ENCODE peak calls at places on chromosomes 1 and 21, in seven cellular contexts. One of them, this sample, is unnamed.

GRCh38 chr1:165152727-165153126 is 203.8 kb downstream of the LMX1A start:
- DNase-seq in neural progenitor cell: peak; percentile 59
- DNase-seq in CD4-positive, CD25-positive, alpha-beta regulatory T cell: no peak
- DNase-seq in endothelial cell of umbilical vein: no peak
- DNase-seq in uterus: no peak
- DNase-seq in cardiac muscle cell: peak; percentile 61
- DNase-seq in left lung: no peak
- DNase-seq in this sample: no peak

GRCh38 chr1:248618878-248619277 is 16.0 kb downstream of the OR2T11 start:
- DNase-seq in neural progenitor cell: no peak
- DNase-seq in CD4-positive, CD25-positive, alpha-beta regulatory T cell: peak; percentile 55
- DNase-seq in endothelial cell of umbilical vein: peak; percentile 36
- DNase-seq in uterus: no peak
- DNase-seq in cardiac muscle cell: no peak
- DNase-seq in left lung: peak; percentile 50
- DNase-seq in this sample: peak; percentile 69

GRCh38 chr1:152182942-152183341 is 23.9 kb upstream of the RPTN start:
- DNase-seq in neural progenitor cell: no peak
- DNase-seq in CD4-positive, CD25-positive, alpha-beta regulatory T cell: no peak
- DNase-seq in endothelial cell of umbilical vein: peak; percentile 18
- DNase-seq in uterus: no peak
- DNase-seq in cardiac muscle cell: no peak
- DNase-seq in left lung: peak; percentile 42
- DNase-seq in this sample: no peak

GRCh38 chr1:208449951-208450350 is 205.8 kb upstream of the PLXNA2 start:
- DNase-seq in neural progenitor cell: no peak
- DNase-seq in CD4-positive, CD25-positive, alpha-beta regulatory T cell: no peak
- DNase-seq in endothelial cell of umbilical vein: no peak
- DNase-seq in uterus: no peak
- DNase-seq in cardiac muscle cell: no peak
- DNase-seq in left lung: no peak
- DNase-seq in this sample: no peak

GRCh38 chr1:205348559-205349477 is 7.9 kb downstream of the KLHDC8A start:
- DNase-seq in neural progenitor cell: no peak
- DNase-seq in CD4-positive, CD25-positive, alpha-beta regulatory T cell: no peak
- DNase-seq in endothelial cell of umbilical vein: no peak
- DNase-seq in uterus: no peak
- DNase-seq in cardiac muscle cell: no peak
- DNase-seq in left lung: no peak
- DNase-seq in this sample: no peak

GRCh38 chr1:109040627-109041613 is 982 bp downstream of the WDR47 start:
- DNase-seq in neural progenitor cell: peak; percentile 72
- DNase-seq in CD4-positive, CD25-positive, alpha-beta regulatory T cell: peak; percentile 44
- DNase-seq in endothelial cell of umbilical vein: peak; percentile 43
- DNase-seq in uterus: peak; percentile 19
- DNase-seq in cardiac muscle cell: peak; percentile 49
- DNase-seq in left lung: peak; percentile 42
- DNase-seq in this sample: peak; percentile 68

GRCh38 chr1:153640873-153641272 is 7.0 kb downstream of the CHTOP start:
- DNase-seq in neural progenitor cell: no peak
- DNase-seq in CD4-positive, CD25-positive, alpha-beta regulatory T cell: no peak
- DNase-seq in endothelial cell of umbilical vein: no peak
- DNase-seq in uterus: no peak
- DNase-seq in cardiac muscle cell: no peak
- DNase-seq in left lung: no peak
- DNase-seq in this sample: no peak

GRCh38 chr1:110130989-110131388 is 18.7 kb downstream of the UBL4B start:
- DNase-seq in neural progenitor cell: peak; percentile 20
- DNase-seq in CD4-positive, CD25-positive, alpha-beta regulatory T cell: no peak
- DNase-seq in endothelial cell of umbilical vein: no peak
- DNase-seq in uterus: no peak
- DNase-seq in cardiac muscle cell: no peak
- DNase-seq in left lung: no peak
- DNase-seq in this sample: no peak

GRCh38 chr1:217907504-217907903 is 276.4 kb downstream of the SPATA17 start:
- DNase-seq in neural progenitor cell: no peak
- DNase-seq in CD4-positive, CD25-positive, alpha-beta regulatory T cell: no peak
- DNase-seq in endothelial cell of umbilical vein: no peak
- DNase-seq in uterus: no peak
- DNase-seq in cardiac muscle cell: no peak
- DNase-seq in left lung: no peak
- DNase-seq in this sample: no peak

GRCh38 chr1:84721152-84721551 is 30.9 kb upstream of the SSX2IP start:
- DNase-seq in neural progenitor cell: no peak
- DNase-seq in CD4-positive, CD25-positive, alpha-beta regulatory T cell: peak; percentile 14
- DNase-seq in endothelial cell of umbilical vein: no peak
- DNase-seq in uterus: no peak
- DNase-seq in cardiac muscle cell: no peak
- DNase-seq in left lung: no peak
- DNase-seq in this sample: no peak

GRCh38 chr1:116494745-116495144 is 76.1 kb downstream of the CD58 start:
- DNase-seq in neural progenitor cell: no peak
- DNase-seq in CD4-positive, CD25-positive, alpha-beta regulatory T cell: no peak
- DNase-seq in endothelial cell of umbilical vein: no peak
- DNase-seq in uterus: no peak
- DNase-seq in cardiac muscle cell: no peak
- DNase-seq in left lung: no peak
- DNase-seq in this sample: no peak

GRCh38 chr21:34544032-34544496 is 32.1 kb upstream of the KCNE1 start:
- DNase-seq in neural progenitor cell: peak; percentile 53
- DNase-seq in CD4-positive, CD25-positive, alpha-beta regulatory T cell: peak; percentile 65
- DNase-seq in endothelial cell of umbilical vein: peak; percentile 79
- DNase-seq in uterus: peak; percentile 60
- DNase-seq in cardiac muscle cell: peak; percentile 57
- DNase-seq in left lung: no peak
- DNase-seq in this sample: peak; percentile 88

GRCh38 chr1:207818971-207819451 is 67.2 kb downstream of the CD46 start:
- DNase-seq in neural progenitor cell: no peak
- DNase-seq in CD4-positive, CD25-positive, alpha-beta regulatory T cell: no peak
- DNase-seq in endothelial cell of umbilical vein: peak; percentile 77
- DNase-seq in uterus: no peak
- DNase-seq in cardiac muscle cell: no peak
- DNase-seq in left lung: no peak
- DNase-seq in this sample: no peak

GRCh38 chr1:179828554-179829110 is 49.0 kb downstream of the TOR1AIP2 start:
- DNase-seq in neural progenitor cell: no peak
- DNase-seq in CD4-positive, CD25-positive, alpha-beta regulatory T cell: no peak
- DNase-seq in endothelial cell of umbilical vein: no peak
- DNase-seq in uterus: no peak
- DNase-seq in cardiac muscle cell: no peak
- DNase-seq in left lung: no peak
- DNase-seq in this sample: no peak
- H3K36me3 ChIP-seq in neural progenitor cell: no peaks in the 10 kb centered on the region
- H3K36me3 ChIP-seq in CD4-positive, CD25-positive, alpha-beta regulatory T cell: no peaks in the 10 kb centered on the region
- H3K36me3 ChIP-seq in endothelial cell of umbilical vein: no peaks in the 10 kb centered on the region
- H3K36me3 ChIP-seq in uterus: no peaks in the 10 kb centered on the region
- H3K36me3 ChIP-seq in cardiac muscle cell: no peaks in the 10 kb centered on the region
- H3K36me3 ChIP-seq in left lung: no peaks in the 10 kb centered on the region
- H3K36me3 ChIP-seq in this sample: no peaks in the 10 kb centered on the region

GRCh38 chr1:119911775-119912174 is 15.5 kb upstream of the ADAM30 start:
- DNase-seq in neural progenitor cell: no peak
- DNase-seq in CD4-positive, CD25-positive, alpha-beta regulatory T cell: no peak
- DNase-seq in endothelial cell of umbilical vein: no peak
- DNase-seq in uterus: no peak
- DNase-seq in cardiac muscle cell: no peak
- DNase-seq in left lung: no peak
- DNase-seq in this sample: no peak
- H3K36me3 ChIP-seq in neural progenitor cell: peaks cover 4% of the 10 kb centered on the region
- H3K36me3 ChIP-seq in CD4-positive, CD25-positive, alpha-beta regulatory T cell: peaks cover 23% of the 10 kb centered on the region
- H3K36me3 ChIP-seq in endothelial cell of umbilical vein: peaks cover 14% of the 10 kb centered on the region
- H3K36me3 ChIP-seq in uterus: no peaks in the 10 kb centered on the region
- H3K36me3 ChIP-seq in cardiac muscle cell: peaks cover 22% of the 10 kb centered on the region
- H3K36me3 ChIP-seq in left lung: peaks cover 50% of the 10 kb centered on the region
- H3K36me3 ChIP-seq in this sample: peaks cover 11% of the 10 kb centered on the region

DNA sequence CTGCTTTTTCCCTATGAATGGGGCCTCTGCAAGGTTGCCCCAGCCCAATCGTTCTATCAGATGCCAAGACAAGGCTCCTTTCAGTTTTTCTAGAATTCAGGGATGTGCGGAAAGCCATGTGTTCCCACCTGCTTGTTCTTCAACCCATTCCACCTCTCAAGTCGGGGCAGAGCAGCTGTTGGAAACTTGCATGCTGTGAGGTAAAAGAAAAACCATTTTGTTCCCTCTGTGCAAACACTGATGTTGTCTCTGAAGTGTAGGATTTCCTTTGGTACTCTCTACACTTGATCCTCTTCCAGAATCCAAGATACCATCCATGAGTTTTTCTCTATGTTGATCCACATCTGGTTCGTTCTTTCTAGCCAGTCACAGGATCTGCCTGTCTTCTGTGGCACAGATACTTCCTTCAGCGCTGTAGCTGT is 7.3 kb downstream of the IER5 start:
- DNase-seq in neural progenitor cell: no peak
- DNase-seq in CD4-positive, CD25-positive, alpha-beta regulatory T cell: no peak
- DNase-seq in endothelial cell of umbilical vein: no peak
- DNase-seq in uterus: no peak
- DNase-seq in cardiac muscle cell: no peak
- DNase-seq in left lung: no peak
- DNase-seq in this sample: no peak
- H3K36me3 ChIP-seq in neural progenitor cell: no peaks in the 10 kb centered on the region
- H3K36me3 ChIP-seq in CD4-positive, CD25-positive, alpha-beta regulatory T cell: peaks cover 3% of the 10 kb centered on the region
- H3K36me3 ChIP-seq in endothelial cell of umbilical vein: peaks cover 7% of the 10 kb centered on the region
- H3K36me3 ChIP-seq in uterus: no peaks in the 10 kb centered on the region
- H3K36me3 ChIP-seq in cardiac muscle cell: no peaks in the 10 kb centered on the region
- H3K36me3 ChIP-seq in left lung: peaks cover 34% of the 10 kb centered on the region
- H3K36me3 ChIP-seq in this sample: no peaks in the 10 kb centered on the region

GRCh38 chr1:27833470-27833869 is 2.9 kb downstream of the PPP1R8 start:
- DNase-seq in neural progenitor cell: no peak
- DNase-seq in CD4-positive, CD25-positive, alpha-beta regulatory T cell: no peak
- DNase-seq in endothelial cell of umbilical vein: no peak
- DNase-seq in uterus: no peak
- DNase-seq in cardiac muscle cell: no peak
- DNase-seq in left lung: no peak
- DNase-seq in this sample: no peak
- H3K36me3 ChIP-seq in neural progenitor cell: peaks cover 6% of the 10 kb centered on the region
- H3K36me3 ChIP-seq in CD4-positive, CD25-positive, alpha-beta regulatory T cell: peaks cover 37% of the 10 kb centered on the region
- H3K36me3 ChIP-seq in endothelial cell of umbilical vein: peaks cover 6% of the 10 kb centered on the region
- H3K36me3 ChIP-seq in uterus: no peaks in the 10 kb centered on the region
- H3K36me3 ChIP-seq in cardiac muscle cell: peaks cover 9% of the 10 kb centered on the region
- H3K36me3 ChIP-seq in left lung: peaks cover 45% of the 10 kb centered on the region
- H3K36me3 ChIP-seq in this sample: no peaks in the 10 kb centered on the region

GRCh38 chr1:16133007-16133961 is 22.6 kb downstream of the EPHA2 start:
- DNase-seq in neural progenitor cell: no peak
- DNase-seq in CD4-positive, CD25-positive, alpha-beta regulatory T cell: no peak
- DNase-seq in endothelial cell of umbilical vein: no peak
- DNase-seq in uterus: no peak
- DNase-seq in cardiac muscle cell: no peak
- DNase-seq in left lung: no peak
- DNase-seq in this sample: no peak
- H3K36me3 ChIP-seq in neural progenitor cell: no peaks in the 10 kb centered on the region
- H3K36me3 ChIP-seq in CD4-positive, CD25-positive, alpha-beta regulatory T cell: no peaks in the 10 kb centered on the region
- H3K36me3 ChIP-seq in endothelial cell of umbilical vein: peaks cover 64% of the 10 kb centered on the region
- H3K36me3 ChIP-seq in uterus: no peaks in the 10 kb centered on the region
- H3K36me3 ChIP-seq in cardiac muscle cell: peaks cover 40% of the 10 kb centered on the region
- H3K36me3 ChIP-seq in left lung: peaks cover 89% of the 10 kb centered on the region
- H3K36me3 ChIP-seq in this sample: no peaks in the 10 kb centered on the region

GRCh38 chr1:54721719-54722118 is 6.1 kb downstream of the TTC4 start:
- DNase-seq in neural progenitor cell: no peak
- DNase-seq in CD4-positive, CD25-positive, alpha-beta regulatory T cell: no peak
- DNase-seq in endothelial cell of umbilical vein: no peak
- DNase-seq in uterus: no peak
- DNase-seq in cardiac muscle cell: no peak
- DNase-seq in left lung: no peak
- DNase-seq in this sample: no peak
- H3K36me3 ChIP-seq in neural progenitor cell: peaks cover 34% of the 10 kb centered on the region
- H3K36me3 ChIP-seq in CD4-positive, CD25-positive, alpha-beta regulatory T cell: peaks cover 82% of the 10 kb centered on the region
- H3K36me3 ChIP-seq in endothelial cell of umbilical vein: peaks cover 19% of the 10 kb centered on the region
- H3K36me3 ChIP-seq in uterus: no peaks in the 10 kb centered on the region
- H3K36me3 ChIP-seq in cardiac muscle cell: peaks cover 51% of the 10 kb centered on the region
- H3K36me3 ChIP-seq in left lung: peaks cover 82% of the 10 kb centered on the region
- H3K36me3 ChIP-seq in this sample: peaks cover 26% of the 10 kb centered on the region

GRCh38 chr1:111461765-111462164 is 12.0 kb upstream of the C1orf162 start:
- DNase-seq in neural progenitor cell: no peak
- DNase-seq in CD4-positive, CD25-positive, alpha-beta regulatory T cell: no peak
- DNase-seq in endothelial cell of umbilical vein: no peak
- DNase-seq in uterus: no peak
- DNase-seq in cardiac muscle cell: no peak
- DNase-seq in left lung: no peak
- DNase-seq in this sample: no peak

GRCh38 chr1:111465754-111466153 is 8.0 kb upstream of the C1orf162 start:
- DNase-seq in neural progenitor cell: no peak
- DNase-seq in CD4-positive, CD25-positive, alpha-beta regulatory T cell: no peak
- DNase-seq in endothelial cell of umbilical vein: no peak
- DNase-seq in uterus: no peak
- DNase-seq in cardiac muscle cell: no peak
- DNase-seq in left lung: no peak
- DNase-seq in this sample: no peak

GRCh38 chr1:111462368-111463028 is 11.3 kb upstream of the C1orf162 start:
- DNase-seq in neural progenitor cell: no peak
- DNase-seq in CD4-positive, CD25-positive, alpha-beta regulatory T cell: no peak
- DNase-seq in endothelial cell of umbilical vein: no peak
- DNase-seq in uterus: no peak
- DNase-seq in cardiac muscle cell: no peak
- DNase-seq in left lung: no peak
- DNase-seq in this sample: no peak

GRCh38 chr1:111466480-111466879 is 7.3 kb upstream of the C1orf162 start:
- DNase-seq in neural progenitor cell: no peak
- DNase-seq in CD4-positive, CD25-positive, alpha-beta regulatory T cell: no peak
- DNase-seq in endothelial cell of umbilical vein: no peak
- DNase-seq in uterus: no peak
- DNase-seq in cardiac muscle cell: no peak
- DNase-seq in left lung: no peak
- DNase-seq in this sample: no peak

DNA sequence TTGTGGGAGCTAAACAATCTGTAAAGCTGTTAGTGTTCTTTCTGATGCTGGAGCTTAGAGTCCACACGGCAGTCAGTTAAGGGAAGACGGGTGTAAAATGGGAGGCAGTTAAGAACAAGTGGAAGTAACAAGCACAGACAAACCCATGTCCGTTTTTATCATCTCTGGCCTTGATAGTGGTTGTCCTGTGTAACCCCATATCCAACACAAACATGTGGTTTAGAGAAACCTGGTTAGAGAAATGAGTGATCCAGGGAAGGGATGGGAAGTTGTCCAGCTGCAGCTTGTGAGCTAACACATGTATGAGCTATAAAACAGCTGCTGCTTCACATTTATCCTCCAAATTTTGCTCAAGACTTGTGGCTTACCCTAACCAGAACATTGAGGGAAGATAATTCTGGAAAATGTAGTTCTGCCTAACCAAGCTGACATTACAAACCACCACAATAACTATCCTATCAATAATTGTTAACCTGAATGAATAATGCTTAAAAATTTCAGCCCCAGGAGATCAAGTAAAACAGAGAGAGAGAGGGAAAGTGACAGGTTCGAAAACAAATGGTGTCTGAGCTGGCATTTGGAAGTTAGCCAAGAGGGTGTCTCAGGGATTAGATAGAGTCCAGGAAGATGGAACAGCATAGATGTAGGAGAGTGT is 10.6 kb upstream of the C1orf162 start:
- DNase-seq in neural progenitor cell: no peak
- DNase-seq in CD4-positive, CD25-positive, alpha-beta regulatory T cell: no peak
- DNase-seq in endothelial cell of umbilical vein: no peak
- DNase-seq in uterus: no peak
- DNase-seq in cardiac muscle cell: no peak
- DNase-seq in left lung: no peak
- DNase-seq in this sample: no peak
- H3K36me3 ChIP-seq in neural progenitor cell: no peaks in the 10 kb centered on the region
- H3K36me3 ChIP-seq in CD4-positive, CD25-positive, alpha-beta regulatory T cell: peaks cover 55% of the 10 kb centered on the region
- H3K36me3 ChIP-seq in endothelial cell of umbilical vein: peaks cover 15% of the 10 kb centered on the region
- H3K36me3 ChIP-seq in uterus: no peaks in the 10 kb centered on the region
- H3K36me3 ChIP-seq in cardiac muscle cell: peaks cover 44% of the 10 kb centered on the region
- H3K36me3 ChIP-seq in left lung: peaks cover 63% of the 10 kb centered on the region
- H3K36me3 ChIP-seq in this sample: peaks cover 2% of the 10 kb centered on the region

GRCh38 chr1:29120955-29121485 is 2.7 kb downstream of the TMEM200B start:
- DNase-seq in neural progenitor cell: peak; percentile 87
- DNase-seq in CD4-positive, CD25-positive, alpha-beta regulatory T cell: peak; percentile 76
- DNase-seq in endothelial cell of umbilical vein: peak; percentile 42
- DNase-seq in uterus: peak; percentile 75
- DNase-seq in cardiac muscle cell: peak; percentile 52
- DNase-seq in left lung: no peak
- DNase-seq in this sample: peak; percentile 67
- H3K36me3 ChIP-seq in neural progenitor cell: no peaks in the 10 kb centered on the region
- H3K36me3 ChIP-seq in CD4-positive, CD25-positive, alpha-beta regulatory T cell: peaks cover 34% of the 10 kb centered on the region
- H3K36me3 ChIP-seq in endothelial cell of umbilical vein: no peaks in the 10 kb centered on the region
- H3K36me3 ChIP-seq in uterus: no peaks in the 10 kb centered on the region
- H3K36me3 ChIP-seq in cardiac muscle cell: no peaks in the 10 kb centered on the region
- H3K36me3 ChIP-seq in left lung: peaks cover 32% of the 10 kb centered on the region
- H3K36me3 ChIP-seq in this sample: peaks cover 6% of the 10 kb centered on the region

This sample was measured in pancreas.